ENCODE peak calls at places on chromosomes 16 and 17, in seven cellular contexts. Y, P, R, Z, X, B and S are unnamed samples.
A peak's percentile ranks its signal among the peaks of the same experiment; 100 is the strongest.

GRCh38 chr16:30541502-30542329 is 7.1 kb upstream of the ZNF747 start:
- DNase-seq in Y (no peak), X (no peak), R (peak; percentile 68), P (no peak), B (no peak), Z (peak; percentile 79), S (no peak)

GRCh38 chr17:57482657-57483056 is 226.3 kb downstream of the MSI2 start:
- DNase-seq in R (no peak), X (no peak), P (no peak), Z (no peak), B (no peak), Y (no peak), S (no peak)

GRCh38 chr17:73924083-73924482 is 279.4 kb upstream of the RPL38 start:
- DNase-seq in R (no peak), Z (no peak), X (no peak), P (no peak), B (no peak), Y (no peak), S (no peak)

GRCh38 chr17:9729735-9730420 is 61.5 kb downstream of the DHRS7C start:
- DNase-seq in R (no peak), P (no peak), Z (peak; percentile 2), B (no peak), Y (no peak), X (peak; percentile 27), S (no peak)

GRCh38 chr16:51951668-51952298 is 595.2 kb downstream of the TOX3 start:
- DNase-seq in P (no peak), X (no peak), Z (no peak), B (no peak), Y (no peak), R (no peak), S (no peak)

GRCh38 chr16:87559976-87560375 is 42.3 kb upstream of the JPH3 start:
- DNase-seq in R (no peak), Y (no peak), X (no peak), Z (peak; percentile 18), P (no peak), B (no peak), S (no peak)

GRCh38 chr16:11386791-11387546 is 41.7 kb downstream of the RMI2 start:
- DNase-seq in P (no peak), B (no peak), R (no peak), X (no peak), Z (peak; percentile 29), Y (no peak), S (no peak)

GRCh38 chr17:55524440-55525220 is 13.4 kb upstream of the SMIM36 start:
- DNase-seq in Y (no peak), X (no peak), P (no peak), R (no peak), B (no peak), Z (no peak), S (no peak)

GRCh38 chr17:74960739-74961342 is 11.7 kb downstream of the HID1 start:
- DNase-seq in Z (peak; percentile 48), P (peak; percentile 33), Y (peak; percentile 12), R (no peak), B (no peak), X (peak; percentile 67), S (no peak)

GRCh38 chr17:36629252-36629847 is 28.0 kb downstream of the MRM1 start:
- DNase-seq in B (peak; percentile 74), Z (peak; percentile 75), R (peak; percentile 57), X (peak; percentile 91), Y (peak; percentile 71), P (peak; percentile 64), S (peak; percentile 40)

GRCh38 chr17:36128411-36128978 is 24.9 kb downstream of the CCL4 start:
- DNase-seq in P (no peak), Z (no peak), B (no peak), R (no peak), X (no peak), Y (no peak), S (no peak)

GRCh38 chr16:79997257-79997656 is 396.7 kb upstream of the MAF start:
- DNase-seq in Z (peak; percentile 42), B (no peak), R (no peak), P (no peak), Y (no peak), X (peak; percentile 36), S (no peak)

GRCh38 chr16:50502616-50503000 is 45.6 kb upstream of the NKD1 start:
- DNase-seq in B (no peak), R (no peak), Z (no peak), Y (no peak), P (no peak), X (no peak), S (no peak)

GRCh38 chr16:88815901-88816589 is 4.3 kb upstream of the APRT start:
- DNase-seq in X (peak; percentile 54), Y (no peak), R (no peak), P (no peak), B (no peak), Z (no peak), S (no peak)

GRCh38 chr16:47229053-47229640 is 85.4 kb upstream of the NETO2 start:
- DNase-seq in Z (no peak), X (no peak), P (no peak), B (no peak), Y (no peak), R (no peak), S (no peak)

GRCh38 chr16:13435415-13435814 is 484.5 kb upstream of the ERCC4 start:
- DNase-seq in B (no peak), Z (no peak), Y (no peak), X (no peak), R (no peak), P (no peak), S (no peak)

GRCh38 chr17:1645207-1646171 is at the start of gene SCARF1:
- DNase-seq in P (no peak), Y (no peak), R (no peak), B (no peak), Z (no peak), X (no peak), S (no peak)

GRCh38 chr17:15263206-15263579 is 1.9 kb downstream of the PMP22 start:
- DNase-seq in Z (peak; percentile 77), X (peak; percentile 78), B (peak; percentile 65), P (no peak), R (peak; percentile 77), Y (no peak), S (no peak)

GRCh38 chr17:4785311-4786110 is 653 bp downstream of the VMO1 start:
- DNase-seq in X (no peak), R (no peak), B (peak; percentile 6), Z (no peak), Y (no peak), P (no peak), S (no peak)

GRCh38 chr16:46427340-46428107 is 193.7 kb downstream of the SHCBP1 start:
- DNase-seq in Z (no peak), P (no peak), X (no peak), Y (no peak), R (no peak), B (no peak), S (no peak)

GRCh38 chr17:27846042-27846655 is 45.8 kb upstream of the NOS2 start:
- DNase-seq in R (no peak), B (no peak), P (no peak), Y (no peak), X (no peak), Z (no peak), S (peak; percentile 4)

GRCh38 chr16:27499659-27500055 is 50.1 kb downstream of the GTF3C1 start:
- DNase-seq in X (no peak), Y (no peak), R (no peak), B (peak; percentile 38), P (no peak), Z (no peak), S (no peak)

GRCh38 chr17:62732125-62732524 is 76.0 kb downstream of the MARCHF10 start:
- DNase-seq in X (no peak), Y (no peak), R (no peak), Z (no peak), P (no peak), B (no peak), S (no peak)

GRCh38 chr17:58337600-58338453 is 9.2 kb upstream of the TSPOAP1 start:
- DNase-seq in R (peak; percentile 74), P (peak; percentile 94), Z (peak; percentile 81), Y (peak; percentile 83), X (peak; percentile 87), B (no peak), S (peak; percentile 88)

GRCh38 chr17:57086069-57086930 is 1.3 kb downstream of the AKAP1 start:
- DNase-seq in B (peak; percentile 27), Z (peak; percentile 25), X (peak; percentile 60), R (peak; percentile 17), Y (peak; percentile 19), P (no peak), S (no peak)

GRCh38 chr16:54282202-54282922 is 4.2 kb downstream of the IRX3 start:
- DNase-seq in X (peak; percentile 54), Y (no peak), P (no peak), R (no peak), B (no peak), Z (no peak), S (no peak)

GRCh38 chr17:2017274-2017941 is 7.7 kb downstream of the RTN4RL1 start:
- DNase-seq in Y (no peak), P (no peak), B (no peak), R (no peak), X (no peak), Z (no peak), S (no peak)